ENCODE peak calls at places on chromosomes 6 and 20, in nine cellular contexts. C is ACHN; D is kidney tubule cell; W is WERI-Rb-1; F is type B pancreatic cell; H is activated CD4-positive, CD25-positive, alpha-beta regulatory T cell; L is non-pigmented ciliary epithelial cell; P is KG1; E is AG20443. R is an unnamed sample.

GRCh38 chr6:33641144-33641543 is 20.0 kb downstream of the ITPR3 start:
- DNase-seq in C (no peak), D (no peak), W (peak), F (no peak), H (no peak), L (no peak), P (no peak), E (no peak), R (no peak)

GRCh38 chr20:48538058-48538825 is 289.6 kb downstream of the PREX1 start:
- DNase-seq in C (peak), D (peak), W (no peak), F (no peak), H (no peak), L (peak), P (no peak), E (peak), R (no peak)

GRCh38 chr6:70724524-70724923 is 56.8 kb downstream of the SMAP1 start:
- DNase-seq in C (no peak), D (peak), W (no peak), F (no peak), H (no peak), L (no peak), P (no peak), E (no peak), R (no peak)

GRCh38 chr6:7137335-7138106 is 29.8 kb downstream of the RREB1 start:
- DNase-seq in C (peak), D (peak), W (peak), F (no peak), H (peak), L (no peak), P (no peak), E (peak), R (peak)

GRCh38 chr6:788058-788457 is 95.1 kb upstream of the EXOC2 start:
- DNase-seq in C (no peak), D (no peak), W (no peak), F (no peak), H (no peak), L (no peak), P (no peak), E (no peak), R (no peak)

GRCh38 chr6:150417899-150418824 is 49.4 kb downstream of the IYD start:
- DNase-seq in C (peak), D (peak), W (peak), F (no peak), H (no peak), L (peak), P (peak), E (peak), R (peak)

GRCh38 chr6:22251331-22251730 is 45.5 kb downstream of the PRL start:
- DNase-seq in C (peak), D (peak), W (no peak), F (no peak), H (no peak), L (peak), P (no peak), E (peak), R (peak)

GRCh38 chr6:49519660-49520059 is 19.9 kb downstream of the GLYATL3 start:
- DNase-seq in C (no peak), D (no peak), W (no peak), F (no peak), H (no peak), L (no peak), P (no peak), E (no peak), R (no peak)

GRCh38 chr6:82711992-82712788 is 348.6 kb downstream of the TPBG start:
- DNase-seq in C (no peak), D (peak), W (no peak), F (no peak), H (no peak), L (no peak), P (no peak), E (peak), R (no peak)